ENCODE peak calls at places on chromosomes 13 and 19, in six cellular contexts. One of them, this sample, is unnamed.

GRCh38 chr13:50291611-50292010 is 276.4 kb downstream of the KCNRG start:
- DNase-seq in IMR-90: no peak
- DNase-seq in mesendoderm: no peak
- DNase-seq in neuronal stem cell: no peak
- DNase-seq in H1: no peak
- DNase-seq in mesenchymal stem cell: no peak
- DNase-seq in this sample: no peak

GRCh38 chr19:51777570-51778460 is 16.8 kb downstream of the FPR2 start:
- DNase-seq in IMR-90: peak
- DNase-seq in mesendoderm: peak
- DNase-seq in neuronal stem cell: peak
- DNase-seq in H1: peak
- DNase-seq in mesenchymal stem cell: peak
- DNase-seq in this sample: peak

GRCh38 chr13:65892859-65893258 is 1337.3 kb downstream of the PCDH9 start:
- DNase-seq in IMR-90: peak
- DNase-seq in mesendoderm: no peak
- DNase-seq in neuronal stem cell: no peak
- DNase-seq in H1: no peak
- DNase-seq in mesenchymal stem cell: no peak
- DNase-seq in this sample: no peak

GRCh38 chr13:110103479-110103878 is 203.5 kb downstream of the COL4A1 start:
- DNase-seq in IMR-90: no peak
- DNase-seq in mesendoderm: no peak
- DNase-seq in neuronal stem cell: no peak
- DNase-seq in H1: no peak
- DNase-seq in mesenchymal stem cell: no peak
- DNase-seq in this sample: no peak

GRCh38 chr19:41912899-41913475 is 15.3 kb downstream of the ERFL start:
- DNase-seq in IMR-90: no peak
- DNase-seq in mesendoderm: peak
- DNase-seq in neuronal stem cell: no peak
- DNase-seq in H1: no peak
- DNase-seq in mesenchymal stem cell: no peak
- DNase-seq in this sample: no peak

GRCh38 chr19:19466201-19466600 is 49.1 kb downstream of the TSSK6 start:
- DNase-seq in IMR-90: no peak
- DNase-seq in mesendoderm: no peak
- DNase-seq in neuronal stem cell: no peak
- DNase-seq in H1: no peak
- DNase-seq in mesenchymal stem cell: no peak
- DNase-seq in this sample: no peak

GRCh38 chr13:77544365-77544764 is 8.9 kb downstream of the SCEL start:
- DNase-seq in IMR-90: no peak
- DNase-seq in mesendoderm: no peak
- DNase-seq in neuronal stem cell: no peak
- DNase-seq in H1: no peak
- DNase-seq in mesenchymal stem cell: peak
- DNase-seq in this sample: no peak

GRCh38 chr13:26872444-26873173 is 112.0 kb upstream of the GPR12 start:
- DNase-seq in IMR-90: peak
- DNase-seq in mesendoderm: peak
- DNase-seq in neuronal stem cell: peak
- DNase-seq in H1: peak
- DNase-seq in mesenchymal stem cell: peak
- DNase-seq in this sample: peak

GRCh38 chr19:41649827-41650226 is 23.0 kb upstream of the CEACAM4 start:
- DNase-seq in IMR-90: no peak
- DNase-seq in mesendoderm: no peak
- DNase-seq in neuronal stem cell: no peak
- DNase-seq in H1: no peak
- DNase-seq in mesenchymal stem cell: no peak
- DNase-seq in this sample: no peak

GRCh38 chr19:46848389-46848788 is 2.3 kb downstream of the AP2S1 start:
- DNase-seq in IMR-90: no peak
- DNase-seq in mesendoderm: no peak
- DNase-seq in neuronal stem cell: no peak
- DNase-seq in H1: no peak
- DNase-seq in mesenchymal stem cell: peak
- DNase-seq in this sample: no peak

GRCh38 chr13:112962396-112962795 is 6.6 kb upstream of the MCF2L start:
- DNase-seq in IMR-90: no peak
- DNase-seq in mesendoderm: no peak
- DNase-seq in neuronal stem cell: no peak
- DNase-seq in H1: no peak
- DNase-seq in mesenchymal stem cell: no peak
- DNase-seq in this sample: no peak

GRCh38 chr19:55461974-55462628 is 659 bp upstream of the ISOC2 start:
- DNase-seq in IMR-90: peak
- DNase-seq in mesendoderm: no peak
- DNase-seq in neuronal stem cell: no peak
- DNase-seq in H1: no peak
- DNase-seq in mesenchymal stem cell: peak
- DNase-seq in this sample: no peak

GRCh38 chr13:97261254-97262015 is 39.3 kb downstream of the MBNL2 start:
- DNase-seq in IMR-90: no peak
- DNase-seq in mesendoderm: no peak
- DNase-seq in neuronal stem cell: no peak
- DNase-seq in H1: no peak
- DNase-seq in mesenchymal stem cell: no peak
- DNase-seq in this sample: no peak

GRCh38 chr13:101127741-101128353 is 288.5 kb downstream of the NALCN start:
- DNase-seq in IMR-90: peak
- DNase-seq in mesendoderm: peak
- DNase-seq in neuronal stem cell: peak
- DNase-seq in H1: no peak
- DNase-seq in mesenchymal stem cell: peak
- DNase-seq in this sample: peak

GRCh38 chr13:97028441-97029299 is 34.4 kb upstream of the OXGR1 start:
- DNase-seq in IMR-90: peak
- DNase-seq in mesendoderm: peak
- DNase-seq in neuronal stem cell: peak
- DNase-seq in H1: peak
- DNase-seq in mesenchymal stem cell: peak
- DNase-seq in this sample: peak

GRCh38 chr13:32840840-32841713 is 175.1 kb upstream of the KL start:
- DNase-seq in IMR-90: no peak
- DNase-seq in mesendoderm: no peak
- DNase-seq in neuronal stem cell: no peak
- DNase-seq in H1: peak
- DNase-seq in mesenchymal stem cell: no peak
- DNase-seq in this sample: no peak

GRCh38 chr19:39183100-39183499 is 13.7 kb upstream of the NCCRP1 start:
- DNase-seq in IMR-90: no peak
- DNase-seq in mesendoderm: no peak
- DNase-seq in neuronal stem cell: no peak
- DNase-seq in H1: no peak
- DNase-seq in mesenchymal stem cell: no peak
- DNase-seq in this sample: peak

GRCh38 chr13:32001392-32001768 is 30.2 kb upstream of the FRY start:
- DNase-seq in IMR-90: peak
- DNase-seq in mesendoderm: peak
- DNase-seq in neuronal stem cell: peak
- DNase-seq in H1: no peak
- DNase-seq in mesenchymal stem cell: peak
- DNase-seq in this sample: peak

GRCh38 chr19:7808108-7808507 is 21.9 kb upstream of the EVI5L start:
- DNase-seq in IMR-90: no peak
- DNase-seq in mesendoderm: peak
- DNase-seq in neuronal stem cell: no peak
- DNase-seq in H1: no peak
- DNase-seq in mesenchymal stem cell: no peak
- DNase-seq in this sample: peak

GRCh38 chr13:41111454-41111853 is 21.1 kb downstream of the KBTBD6 start:
- DNase-seq in IMR-90: peak
- DNase-seq in mesendoderm: no peak
- DNase-seq in neuronal stem cell: no peak
- DNase-seq in H1: no peak
- DNase-seq in mesenchymal stem cell: peak
- DNase-seq in this sample: no peak

GRCh38 chr13:94483970-94484369 is 4.5 kb upstream of the DCT start:
- DNase-seq in IMR-90: peak
- DNase-seq in mesendoderm: no peak
- DNase-seq in neuronal stem cell: no peak
- DNase-seq in H1: no peak
- DNase-seq in mesenchymal stem cell: no peak
- DNase-seq in this sample: no peak

GRCh38 chr19:36169084-36169760 is 17.0 kb upstream of the COX7A1 start:
- DNase-seq in IMR-90: no peak
- DNase-seq in mesendoderm: no peak
- DNase-seq in neuronal stem cell: no peak
- DNase-seq in H1: no peak
- DNase-seq in mesenchymal stem cell: no peak
- DNase-seq in this sample: no peak

GRCh38 chr13:51220706-51221105 is 1.5 kb upstream of the FAM124A start:
- DNase-seq in IMR-90: no peak
- DNase-seq in mesendoderm: no peak
- DNase-seq in neuronal stem cell: no peak
- DNase-seq in H1: no peak
- DNase-seq in mesenchymal stem cell: no peak
- DNase-seq in this sample: no peak

GRCh38 chr19:54694648-54695047 is 29.6 kb upstream of the KIR3DL3 start:
- DNase-seq in IMR-90: no peak
- DNase-seq in mesendoderm: no peak
- DNase-seq in neuronal stem cell: no peak
- DNase-seq in H1: no peak
- DNase-seq in mesenchymal stem cell: no peak
- DNase-seq in this sample: no peak

GRCh38 chr13:112875627-112876026 is 93.4 kb upstream of the MCF2L start:
- DNase-seq in IMR-90: no peak
- DNase-seq in mesendoderm: no peak
- DNase-seq in neuronal stem cell: no peak
- DNase-seq in H1: no peak
- DNase-seq in mesenchymal stem cell: no peak
- DNase-seq in this sample: no peak

GRCh38 chr13:36345438-36346221 is 564 bp downstream of the SPART start:
- DNase-seq in IMR-90: peak
- DNase-seq in mesendoderm: peak
- DNase-seq in neuronal stem cell: peak
- DNase-seq in H1: peak
- DNase-seq in mesenchymal stem cell: peak
- DNase-seq in this sample: peak
- H4K8ac ChIP-seq in IMR-90: peak
- H4K8ac ChIP-seq in mesendoderm: peak
- H4K8ac ChIP-seq in neuronal stem cell: no peak
- H4K8ac ChIP-seq in H1: peak
- H4K8ac ChIP-seq in mesenchymal stem cell: peak
- H4K8ac ChIP-seq in this sample: peak

GRCh38 chr13:29767006-29767405 is 83.4 kb downstream of the UBL3 start:
- DNase-seq in IMR-90: peak
- DNase-seq in mesendoderm: no peak
- DNase-seq in neuronal stem cell: no peak
- DNase-seq in H1: no peak
- DNase-seq in mesenchymal stem cell: peak
- DNase-seq in this sample: no peak
- H3K4me3 ChIP-seq in IMR-90: no peak
- H3K4me3 ChIP-seq in mesendoderm: no peak
- H3K4me3 ChIP-seq in neuronal stem cell: no peak
- H3K4me3 ChIP-seq in H1: no peak
- H3K4me3 ChIP-seq in mesenchymal stem cell: no peak
- H3K4me3 ChIP-seq in this sample: no peak

GRCh38 chr13:21342699-21343442 is 116.2 kb downstream of the ZDHHC20 start:
- DNase-seq in IMR-90: no peak
- DNase-seq in mesendoderm: no peak
- DNase-seq in neuronal stem cell: no peak
- DNase-seq in H1: no peak
- DNase-seq in mesenchymal stem cell: no peak
- DNase-seq in this sample: no peak

GRCh38 chr13:21341637-21342422 is 117.3 kb downstream of the ZDHHC20 start:
- DNase-seq in IMR-90: no peak
- DNase-seq in mesendoderm: no peak
- DNase-seq in neuronal stem cell: no peak
- DNase-seq in H1: no peak
- DNase-seq in mesenchymal stem cell: no peak
- DNase-seq in this sample: no peak

GRCh38 chr13:21336609-21337008 is 122.5 kb downstream of the ZDHHC20 start:
- DNase-seq in IMR-90: no peak
- DNase-seq in mesendoderm: no peak
- DNase-seq in neuronal stem cell: no peak
- DNase-seq in H1: no peak
- DNase-seq in mesenchymal stem cell: no peak
- DNase-seq in this sample: no peak

GRCh38 chr13:21338156-21338555 is 120.9 kb downstream of the ZDHHC20 start:
- DNase-seq in IMR-90: no peak
- DNase-seq in mesendoderm: peak
- DNase-seq in neuronal stem cell: no peak
- DNase-seq in H1: no peak
- DNase-seq in mesenchymal stem cell: peak
- DNase-seq in this sample: peak

GRCh38 chr13:21338651-21339278 is 120.3 kb downstream of the ZDHHC20 start:
- DNase-seq in IMR-90: no peak
- DNase-seq in mesendoderm: peak
- DNase-seq in neuronal stem cell: no peak
- DNase-seq in H1: no peak
- DNase-seq in mesenchymal stem cell: no peak
- DNase-seq in this sample: peak
- H3K23ac ChIP-seq in IMR-90: no peak
- H3K23ac ChIP-seq in mesendoderm: no peak
- H3K23ac ChIP-seq in neuronal stem cell: no peak
- H3K23ac ChIP-seq in H1: peak
- H3K23ac ChIP-seq in mesenchymal stem cell: no peak
- H3K23ac ChIP-seq in this sample: no peak

GRCh38 chr13:21051675-21052074 is 9.7 kb downstream of the LATS2 start:
- DNase-seq in IMR-90: no peak
- DNase-seq in mesendoderm: no peak
- DNase-seq in neuronal stem cell: no peak
- DNase-seq in H1: peak
- DNase-seq in mesenchymal stem cell: no peak
- DNase-seq in this sample: no peak

GRCh38 chr13:21047591-21048282 is 13.6 kb downstream of the LATS2 start:
- DNase-seq in IMR-90: no peak
- DNase-seq in mesendoderm: no peak
- DNase-seq in neuronal stem cell: no peak
- DNase-seq in H1: peak
- DNase-seq in mesenchymal stem cell: no peak
- DNase-seq in this sample: peak

GRCh38 chr13:21048901-21049655 is 12.3 kb downstream of the LATS2 start:
- DNase-seq in IMR-90: no peak
- DNase-seq in mesendoderm: peak
- DNase-seq in neuronal stem cell: no peak
- DNase-seq in H1: peak
- DNase-seq in mesenchymal stem cell: no peak
- DNase-seq in this sample: no peak

GRCh38 chr13:21053231-21053630 is 8.2 kb downstream of the LATS2 start:
- DNase-seq in IMR-90: no peak
- DNase-seq in mesendoderm: no peak
- DNase-seq in neuronal stem cell: no peak
- DNase-seq in H1: no peak
- DNase-seq in mesenchymal stem cell: no peak
- DNase-seq in this sample: no peak

GRCh38 chr13:21050288-21051197 is 10.8 kb downstream of the LATS2 start:
- DNase-seq in IMR-90: no peak
- DNase-seq in mesendoderm: no peak
- DNase-seq in neuronal stem cell: no peak
- DNase-seq in H1: peak
- DNase-seq in mesenchymal stem cell: no peak
- DNase-seq in this sample: no peak
- H4K8ac ChIP-seq in IMR-90: no peak
- H4K8ac ChIP-seq in mesendoderm: no peak
- H4K8ac ChIP-seq in neuronal stem cell: no peak
- H4K8ac ChIP-seq in H1: no peak
- H4K8ac ChIP-seq in mesenchymal stem cell: no peak
- H4K8ac ChIP-seq in this sample: no peak